ENCODE peak calls at places on chromosomes 5 and 9, in eight cellular contexts. F, E, S, T, H, D, U and Y are unnamed samples.

GRCh38 chr9:95740217-95741004 is 135.1 kb upstream of the ERCC6L2 start:
- DNase-seq in D (no peak), E (no peak), H (no peak), F (no peak), U (no peak), S (no peak), T (no peak), Y (no peak)

GRCh38 chr5:112787261-112787660 is 49.6 kb downstream of the APC start:
- DNase-seq in D (no peak), S (no peak), H (no peak), U (no peak), E (no peak), F (no peak), T (no peak), Y (no peak)

GRCh38 chr5:160506006-160507004 is 84.7 kb downstream of the PTTG1 start:
- DNase-seq in E (no peak), S (peak; percentile 42), H (peak; percentile 28), F (peak; percentile 73), U (peak; percentile 65), D (peak; percentile 78), T (peak; percentile 57), Y (peak; percentile 75)

GRCh38 chr5:1210832-1211251 is 9.4 kb downstream of the SLC6A19 start:
- DNase-seq in D (no peak), E (no peak), F (no peak), H (no peak), T (peak; percentile 39), U (no peak), S (no peak), Y (no peak)

GRCh38 chr9:85522459-85523092 is 219.2 kb downstream of the AGTPBP1 start:
- DNase-seq in S (peak; percentile 52), F (no peak), D (peak; percentile 78), T (peak; percentile 82), E (peak; percentile 45), H (peak; percentile 59), U (no peak), Y (no peak)

GRCh38 chr5:111119856-111120255 is 27.7 kb downstream of the WDR36 start:
- DNase-seq in E (no peak), D (no peak), U (no peak), S (no peak), T (no peak), F (no peak), H (no peak), Y (no peak)

GRCh38 chr9:126474786-126475485 is 138.8 kb upstream of the LMX1B start:
- DNase-seq in T (no peak), U (no peak), F (no peak), S (no peak), E (peak; percentile 22), H (no peak), D (no peak), Y (no peak)

GRCh38 chr9:99595796-99596195 is 225.9 kb upstream of the NR4A3 start:
- DNase-seq in E (no peak), H (no peak), T (no peak), U (peak; percentile 53), F (no peak), D (peak; percentile 16), S (no peak), Y (no peak)

GRCh38 chr9:79571309-79572031 is at the start of gene TLE4:
- DNase-seq in U (peak; percentile 100), S (peak; percentile 100), E (peak; percentile 97), D (peak; percentile 100), F (peak; percentile 100), H (peak; percentile 100), T (peak; percentile 100), Y (peak; percentile 100)

GRCh38 chr9:133516256-133516960 is 8.4 kb downstream of the MYMK start:
- DNase-seq in T (peak; percentile 21), H (no peak), U (no peak), F (no peak), S (no peak), E (no peak), D (no peak), Y (no peak)

GRCh38 chr5:138330813-138331448 is 673 bp downstream of the CDC25C start:
- DNase-seq in S (no peak), H (no peak), D (no peak), E (no peak), T (no peak), F (no peak), U (no peak), Y (no peak)

GRCh38 chr5:139711067-139711851 is 63.1 kb downstream of the CXXC5 start:
- DNase-seq in E (peak; percentile 68), F (peak; percentile 72), H (peak; percentile 55), U (no peak), S (peak; percentile 41), T (peak; percentile 55), D (peak; percentile 78), Y (peak; percentile 61)

GRCh38 chr5:141713616-141714309 is 31.7 kb upstream of the ARAP3 start:
- DNase-seq in F (no peak), E (no peak), U (no peak), H (peak; percentile 47), T (no peak), D (no peak), S (no peak), Y (no peak)

GRCh38 chr5:148186248-148187003 is 16.4 kb upstream of the SPINK6 start:
- DNase-seq in F (no peak), U (peak; percentile 9), E (no peak), D (peak; percentile 34), S (no peak), T (no peak), H (no peak), Y (no peak)

GRCh38 chr5:57532513-57533497 is 50.2 kb upstream of the ACTBL2 start:
- DNase-seq in E (peak; percentile 14), D (no peak), S (no peak), F (no peak), T (no peak), U (no peak), H (no peak), Y (no peak)

GRCh38 chr9:33254211-33254610 is 10.3 kb downstream of the BAG1 start:
- DNase-seq in E (no peak), U (no peak), D (no peak), S (no peak), F (no peak), H (no peak), T (no peak), Y (no peak)